ENCODE peak calls at places on chromosomes 4 and X, in four cellular contexts. A is IMR-90, S is mesendoderm, L is H1. B is an unnamed sample.

GRCh38 chr4:104205116-104205515 is 289.6 kb downstream of the CXXC4 start:
- DNase-seq in A (no peak), L (no peak), S (no peak), B (no peak)

GRCh38 chr4:183098080-183098722 is 856 bp upstream of the WWC2 start:
- DNase-seq in S (no peak), L (no peak), A (peak), B (no peak)

GRCh38 chrX:54208531-54208930 is 25.5 kb upstream of the FAM120C start:
- DNase-seq in L (no peak), S (no peak), A (peak), B (no peak)

GRCh38 chr4:117324851-117325491 is 239.6 kb upstream of the TRAM1L1 start:
- DNase-seq in A (peak), L (no peak), S (no peak), B (no peak)

GRCh38 chrX:123884809-123885408 is 25.1 kb downstream of the XIAP start:
- DNase-seq in A (peak), S (peak), L (no peak), B (no peak)

GRCh38 chr4:38591617-38592337 is 72.2 kb upstream of the KLF3 start:
- DNase-seq in L (no peak), S (no peak), A (no peak), B (no peak)

GRCh38 chrX:149044471-149044870 is 460.6 kb downstream of the IDS start:
- DNase-seq in L (no peak), A (no peak), S (no peak), B (no peak)

GRCh38 chrX:30308263-30309138 is 689 bp downstream of the NR0B1 start:
- DNase-seq in A (no peak), L (peak), S (peak), B (peak)

GRCh38 chr4:145446184-145446583 is 35.5 kb upstream of the SMAD1 start:
- DNase-seq in L (no peak), S (no peak), A (no peak), B (no peak)

GRCh38 chr4:73707918-73708577 is 32.3 kb upstream of the CXCL8 start:
- DNase-seq in A (peak), S (peak), L (no peak), B (no peak)

GRCh38 chr4:46927201-46927600 is 18.2 kb upstream of the COX7B2 start:
- DNase-seq in S (no peak), L (no peak), A (peak), B (no peak)

GRCh38 chr4:52135166-52135565 is 84.1 kb downstream of the SPATA18 start:
- DNase-seq in S (no peak), L (no peak), A (no peak), B (no peak)

DNA sequence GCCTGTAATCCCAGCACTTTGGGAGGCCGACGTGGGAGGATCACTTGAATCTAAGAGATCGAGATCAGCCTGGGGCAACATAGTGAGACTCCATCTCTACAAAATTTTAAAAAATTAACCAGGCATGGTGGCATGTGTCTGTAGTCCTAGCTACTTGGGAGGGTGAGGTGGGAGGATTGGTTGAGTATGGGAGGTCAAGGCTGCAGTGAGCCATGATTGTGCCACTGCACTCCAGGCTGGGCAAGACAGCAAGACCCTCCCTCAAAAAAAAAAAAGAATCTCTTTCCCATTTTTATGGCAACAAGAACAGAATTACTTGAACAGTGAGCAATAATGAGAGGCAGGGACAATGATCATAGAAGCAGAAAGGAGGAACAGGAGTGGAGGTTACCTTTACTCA is 94.8 kb downstream of the RNF150 start:
- DNase-seq in L (no peak), S (no peak), A (no peak), B (no peak)
- H3K56ac ChIP-seq in L (no peak), S (no peak), A (no peak), B (no peak)

DNA sequence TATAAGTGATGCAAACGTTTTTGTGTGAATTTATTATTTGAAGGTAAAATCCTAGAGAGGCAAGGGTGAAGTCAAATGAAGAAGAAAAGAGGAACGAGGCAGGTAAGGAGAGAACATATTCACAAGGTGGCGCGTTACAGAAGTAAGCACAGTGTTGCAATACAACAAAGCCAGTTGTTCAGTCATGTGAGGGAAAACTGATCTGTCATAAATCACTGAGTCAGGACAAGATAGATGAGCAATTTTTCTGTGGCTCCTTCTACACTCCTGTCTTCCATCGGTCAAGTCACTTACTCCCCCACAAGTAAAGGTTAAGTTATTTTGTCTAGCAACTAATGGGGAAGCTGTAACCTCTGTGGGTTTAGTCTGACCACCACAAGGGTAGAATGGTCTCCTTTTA is 203.0 kb upstream of the GK2 start:
- DNase-seq in L (no peak), A (no peak), S (no peak), B (no peak)
- H3K4ac ChIP-seq in L (no peak), A (no peak), S (no peak), B (no peak)

GRCh38 chrX:104135677-104136076 is 21.1 kb downstream of the SLC25A53 start:
- DNase-seq in A (no peak), L (no peak), S (no peak), B (no peak)
- H3K56ac ChIP-seq in A (no peak), L (no peak), S (no peak), B (no peak)

DNA sequence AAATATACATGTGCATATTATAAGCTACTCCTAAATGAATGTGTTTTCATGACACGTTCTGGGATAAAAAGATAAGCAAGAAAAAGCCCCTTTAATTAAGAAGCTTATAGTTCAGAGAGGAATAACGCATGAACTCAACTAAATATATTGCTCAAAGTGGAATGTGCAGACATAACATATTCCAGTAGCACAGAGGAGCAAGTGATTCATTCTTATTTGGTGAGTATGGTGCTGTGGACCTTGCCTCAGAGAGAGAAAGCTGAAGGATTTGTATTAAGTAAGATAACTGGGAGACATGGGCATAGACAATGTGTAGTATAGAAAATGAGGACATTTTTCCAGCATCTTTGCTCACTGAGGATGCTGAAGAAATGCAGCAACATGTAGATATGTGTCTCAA is 76.8 kb downstream of the CFAP299 start:
- DNase-seq in L (no peak), S (no peak), A (peak), B (no peak)
- H3K4ac ChIP-seq in L (no peak), S (no peak), A (no peak), B (no peak)

GRCh38 chr4:108693211-108693610 is 42.8 kb downstream of the OSTC start:
- DNase-seq in A (no peak), S (no peak), L (no peak), B (no peak)
- H3K56ac ChIP-seq in A (no peak), S (no peak), L (no peak), B (no peak)

GRCh38 chrX:154444755-154445246 is 860 bp downstream of the FAM50A start:
- DNase-seq in L (no peak), S (no peak), A (no peak), B (no peak)

GRCh38 chrX:154441984-154442707 is 1.8 kb upstream of the FAM50A start:
- DNase-seq in L (no peak), A (no peak), S (no peak), B (no peak)

GRCh38 chrX:154444001-154444754 is at the start of gene FAM50A:
- DNase-seq in L (peak), S (peak), A (peak), B (peak)

GRCh38 chrX:154441564-154441963 is 2.4 kb upstream of the FAM50A start:
- DNase-seq in S (no peak), L (no peak), A (no peak), B (no peak)

GRCh38 chrX:154443479-154443910 is 446 bp upstream of the FAM50A start:
- DNase-seq in L (no peak), S (peak), A (no peak), B (no peak)
- H3K4ac ChIP-seq in L (no peak), S (no peak), A (peak), B (no peak)

DNA sequence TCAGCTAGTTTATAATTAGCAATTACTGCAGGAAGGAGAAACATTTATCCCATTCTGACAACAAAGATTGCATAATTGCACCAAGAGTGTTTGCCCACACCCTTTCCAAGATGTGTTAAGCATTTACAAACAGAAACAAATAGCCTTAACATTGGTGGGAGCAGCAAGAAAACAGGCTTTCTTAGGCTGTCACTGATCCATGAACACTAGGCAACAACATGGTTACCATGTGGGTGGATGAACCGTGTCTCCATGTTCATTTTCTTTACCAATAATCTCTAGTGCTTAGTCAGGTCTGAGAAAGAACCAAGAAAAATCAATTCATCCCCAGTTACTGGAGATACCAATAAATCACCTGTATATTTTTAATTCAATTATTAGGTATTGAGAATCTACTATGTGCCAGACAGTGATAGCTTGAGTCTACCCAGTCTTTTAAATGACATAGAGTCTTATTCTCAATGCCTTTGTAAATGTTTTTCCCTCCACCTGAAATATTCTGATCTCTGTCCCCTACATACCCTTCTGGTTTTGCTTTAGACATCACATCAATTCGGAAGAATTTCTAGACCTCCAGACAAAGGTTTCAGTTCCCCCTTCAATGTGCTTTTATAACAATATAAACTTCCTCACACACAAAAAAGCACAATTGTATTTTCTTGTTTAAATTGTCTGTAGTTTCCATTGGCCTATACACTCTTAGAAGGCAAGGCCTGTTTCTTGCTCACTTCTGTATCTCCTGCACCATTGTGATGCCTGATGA is 286.6 kb downstream of the PPP1R2C start:
- DNase-seq in A (no peak), L (no peak), S (no peak), B (no peak)
- H3K56ac ChIP-seq in A (no peak), L (no peak), S (no peak), B (no peak)

DNA sequence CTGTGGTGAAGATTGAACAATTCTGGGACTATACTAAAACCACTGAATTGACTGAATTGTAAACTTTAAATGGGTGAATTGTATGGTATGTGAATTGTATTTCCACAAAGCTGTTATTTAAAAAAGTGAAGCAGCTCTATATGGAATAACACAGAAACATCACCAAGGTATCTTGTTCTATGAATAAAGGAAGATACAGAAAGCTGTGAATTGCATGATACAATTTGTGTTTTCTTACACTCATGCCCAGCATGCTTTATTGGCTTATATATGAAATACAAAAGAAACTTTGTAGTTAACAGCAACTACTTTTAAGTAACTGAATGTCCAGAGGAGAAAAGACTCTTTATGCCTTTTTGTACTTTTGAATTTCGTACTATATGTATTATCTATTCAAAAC is 11.5 kb downstream of the CBR4 start:
- DNase-seq in A (no peak), L (no peak), S (no peak), B (no peak)
- H3K4ac ChIP-seq in A (no peak), L (no peak), S (no peak), B (no peak)

GRCh38 chrX:2342281-2342688 is 158.5 kb downstream of the DHRSX start:
- DNase-seq in L (no peak), A (no peak), S (no peak), B (no peak)

GRCh38 chrX:2343413-2343812 is 157.4 kb downstream of the DHRSX start:
- DNase-seq in S (no peak), A (no peak), L (no peak), B (no peak)

GRCh38 chrX:2346158-2346557 is 154.6 kb downstream of the DHRSX start:
- DNase-seq in L (no peak), S (no peak), A (no peak), B (no peak)

GRCh38 chrX:2345562-2345961 is 155.2 kb downstream of the DHRSX start:
- DNase-seq in S (no peak), A (no peak), L (no peak), B (no peak)

GRCh38 chrX:2342878-2343277 is 157.9 kb downstream of the DHRSX start:
- DNase-seq in L (no peak), A (peak), S (no peak), B (no peak)
- H3K56ac ChIP-seq in L (no peak), A (peak), S (no peak), B (no peak)